ENCODE peak calls at places on chromosomes 11 and 22, in four cellular contexts. C is upper lobe of left lung, Z is A549, N is spleen. T is an unnamed sample.

GRCh38 chr11:198236-198806 is 5.4 kb downstream of the SCGB1C1 start:
- DNase-seq in C (no peak), Z (no peak), N (peak; percentile 72), T (no peak)

GRCh38 chr11:88596786-88597185 is 259.2 kb upstream of the CTSC start:
- DNase-seq in C (no peak), Z (no peak), N (no peak), T (no peak)

GRCh38 chr11:133841279-133842043 is 3.9 kb downstream of the SPATA19 start:
- DNase-seq in C (no peak), Z (no peak), N (no peak), T (no peak)

GRCh38 chr11:72930011-72930410 is 115.8 kb downstream of the ATG16L2 start:
- DNase-seq in C (no peak), Z (no peak), N (no peak), T (no peak)

GRCh38 chr11:43952020-43952400 is 9.6 kb downstream of the C11orf96 start:
- DNase-seq in C (no peak), Z (no peak), N (no peak), T (no peak)

GRCh38 chr22:35586771-35587170 is 30.4 kb downstream of the MB start:
- DNase-seq in C (no peak), Z (no peak), N (no peak), T (peak; percentile 40)

GRCh38 chr11:63537293-63538101 is 889 bp downstream of the PLAAT4 start:
- DNase-seq in C (peak; percentile 72), Z (no peak), N (no peak), T (peak; percentile 62)

GRCh38 chr11:8740156-8740555 is 57.6 kb downstream of the RPL27A start:
- DNase-seq in C (no peak), Z (no peak), N (no peak), T (no peak)

GRCh38 chr22:41989246-41989645 is 9.3 kb upstream of the WBP2NL start:
- DNase-seq in C (no peak), Z (no peak), N (peak; percentile 25), T (no peak)

GRCh38 chr11:7696424-7696823 is 9.9 kb downstream of the OVCH2 start:
- DNase-seq in C (no peak), Z (no peak), N (no peak), T (no peak)

GRCh38 chr11:9906043-9906791 is 242.3 kb downstream of the SWAP70 start:
- DNase-seq in C (no peak), Z (peak; percentile 80), N (no peak), T (no peak)

GRCh38 chr11:13931356-13931755 is 31.2 kb upstream of the SPON1 start:
- DNase-seq in C (no peak), Z (no peak), N (no peak), T (no peak)

GRCh38 chr11:75582935-75583709 is 21.1 kb downstream of the SERPINH1 start:
- DNase-seq in C (peak; percentile 52), Z (peak; percentile 59), N (peak; percentile 91), T (no peak)

GRCh38 chr11:6692128-6692527 is 9.0 kb upstream of the MRPL17 start:
- DNase-seq in C (no peak), Z (no peak), N (no peak), T (no peak)

GRCh38 chr22:48937032-48937639 is 890.5 kb downstream of the BRD1 start:
- DNase-seq in C (no peak), Z (no peak), N (no peak), T (no peak)

GRCh38 chr11:58965246-58965985 is 26.1 kb downstream of the GLYATL1 start:
- DNase-seq in C (no peak), Z (no peak), N (no peak), T (no peak)

GRCh38 chr22:49639956-49640355 is 187.7 kb downstream of the BRD1 start:
- DNase-seq in C (no peak), Z (no peak), N (no peak), T (no peak)

GRCh38 chr11:18105802-18106574 is at the start of gene SAAL1:
- DNase-seq in C (peak; percentile 89), Z (peak; percentile 94), N (peak; percentile 97), T (peak; percentile 67)

GRCh38 chr11:122197055-122197987 is 81.3 kb upstream of the BLID start:
- DNase-seq in C (no peak), Z (peak; percentile 87), N (no peak), T (no peak)

GRCh38 chr11:12845739-12846358 is 163.3 kb upstream of the RASSF10 start:
- DNase-seq in C (no peak), Z (no peak), N (no peak), T (no peak)

GRCh38 chr22:48337957-48338792 is 1489.5 kb downstream of the BRD1 start:
- DNase-seq in C (no peak), Z (no peak), N (peak; percentile 59), T (no peak)

GRCh38 chr11:133832096-133833081 is 12.9 kb downstream of the SPATA19 start:
- DNase-seq in C (no peak), Z (no peak), N (no peak), T (no peak)

GRCh38 chr11:111944139-111944538 is 7.0 kb downstream of the DIXDC1 start:
- DNase-seq in C (peak; percentile 45), Z (no peak), N (no peak), T (no peak)

GRCh38 chr22:46007848-46008261 is 30.9 kb upstream of the WNT7B start:
- DNase-seq in C (peak; percentile 59), Z (no peak), N (peak; percentile 81), T (peak; percentile 40)

GRCh38 chr22:47304191-47304831 is 541.9 kb downstream of the TBC1D22A start:
- DNase-seq in C (no peak), Z (no peak), N (no peak), T (no peak)

GRCh38 chr22:47918936-47919505 is 1156.6 kb downstream of the TBC1D22A start:
- DNase-seq in C (no peak), Z (no peak), N (no peak), T (no peak)

GRCh38 chr11:99200720-99201119 is 180.0 kb downstream of the CNTN5 start:
- DNase-seq in C (no peak), Z (no peak), N (no peak), T (no peak)

GRCh38 chr11:17012179-17012578 is 2.0 kb downstream of the PLEKHA7 start:
- DNase-seq in C (no peak), Z (no peak), N (no peak), T (no peak)

GRCh38 chr11:118715837-118716260 is 36.4 kb upstream of the TREH start:
- DNase-seq in C (no peak), Z (no peak), N (peak; percentile 6), T (no peak)

GRCh38 chr11:120842195-120842594 is 181.7 kb upstream of the TBCEL start:
- DNase-seq in C (no peak), Z (no peak), N (no peak), T (no peak)

GRCh38 chr11:15770798-15771414 is 585.4 kb downstream of the SOX6 start:
- DNase-seq in C (peak; percentile 40), Z (peak; percentile 29), N (no peak), T (no peak)

GRCh38 chr22:44642096-44642644 is 59.8 kb upstream of the PRR5 start:
- DNase-seq in C (no peak), Z (no peak), N (no peak), T (no peak)

GRCh38 chr11:17686185-17686980 is 33.0 kb upstream of the MYOD1 start:
- DNase-seq in C (no peak), Z (no peak), N (no peak), T (peak; percentile 78)

GRCh38 chr11:6733326-6734030 is 38.3 kb downstream of the OR2AG2 start:
- DNase-seq in C (no peak), Z (no peak), N (no peak), T (no peak)

GRCh38 chr11:34068098-34068497 is 16.6 kb downstream of the CAPRIN1 start:
- DNase-seq in C (no peak), Z (no peak), N (no peak), T (no peak)

GRCh38 chr11:47433991-47434786 is 8.0 kb upstream of the PSMC3 start:
- DNase-seq in C (no peak), Z (no peak), N (no peak), T (peak; percentile 51)

GRCh38 chr11:2795491-2795991 is 90.0 kb downstream of the CDKN1C start:
- DNase-seq in C (peak; percentile 13), Z (no peak), N (peak; percentile 64), T (peak; percentile 6)

GRCh38 chr11:34346551-34346950 is 11.3 kb downstream of the ABTB2 start:
- DNase-seq in C (no peak), Z (peak; percentile 71), N (no peak), T (peak; percentile 25)

GRCh38 chr11:126607374-126607773 is 251.9 kb downstream of the ST3GAL4 start:
- DNase-seq in C (no peak), Z (peak; percentile 59), N (no peak), T (no peak)

GRCh38 chr22:17807571-17808410 is 33.5 kb upstream of the BID start:
- DNase-seq in C (no peak), Z (no peak), N (no peak), T (peak; percentile 86)
- H3K27ac ChIP-seq in C (no peak overlapping the region), Z (no peak overlapping the region), N (no peak overlapping the region), T (peak overlapping the region; percentile 84)

DNA sequence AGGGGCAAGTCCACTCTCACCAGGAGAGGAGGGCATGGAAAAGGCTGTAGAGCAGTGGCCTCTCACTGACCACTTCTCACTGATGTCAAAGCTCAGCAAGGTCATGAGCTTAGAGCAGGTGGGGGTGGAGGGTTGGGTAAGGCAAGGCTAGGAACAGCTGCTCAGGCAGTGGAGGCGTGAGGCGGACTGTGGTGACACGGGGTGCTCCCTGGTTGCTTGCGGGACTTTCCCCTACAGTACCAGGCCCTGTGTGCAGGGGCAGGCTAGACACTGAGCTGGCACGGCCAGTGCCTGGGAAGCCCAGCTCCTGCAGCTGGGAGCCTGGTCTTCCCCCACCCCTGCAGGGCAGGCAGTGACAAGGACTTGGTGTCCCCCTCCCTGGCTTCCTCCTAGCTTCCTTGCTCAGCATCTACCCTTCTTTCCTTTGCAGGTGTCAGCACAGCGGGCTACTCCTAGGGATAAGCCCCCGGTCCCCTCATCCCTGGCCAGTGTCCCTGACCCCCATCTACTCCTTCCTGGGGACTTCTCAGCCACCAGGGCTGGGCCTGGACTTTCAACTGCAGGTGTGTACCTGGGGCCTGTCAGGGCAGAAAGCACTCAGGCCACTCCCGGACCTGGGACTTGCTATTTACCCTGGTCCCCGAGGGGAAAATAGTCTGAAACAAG is 45.6 kb downstream of the PISD start:
- DNase-seq in C (no peak), Z (no peak), N (peak; percentile 85), T (no peak)
- TF ChIP-seq POLR2A in C (no peak), Z (no peak), N (no peak), T (no peak)

DNA sequence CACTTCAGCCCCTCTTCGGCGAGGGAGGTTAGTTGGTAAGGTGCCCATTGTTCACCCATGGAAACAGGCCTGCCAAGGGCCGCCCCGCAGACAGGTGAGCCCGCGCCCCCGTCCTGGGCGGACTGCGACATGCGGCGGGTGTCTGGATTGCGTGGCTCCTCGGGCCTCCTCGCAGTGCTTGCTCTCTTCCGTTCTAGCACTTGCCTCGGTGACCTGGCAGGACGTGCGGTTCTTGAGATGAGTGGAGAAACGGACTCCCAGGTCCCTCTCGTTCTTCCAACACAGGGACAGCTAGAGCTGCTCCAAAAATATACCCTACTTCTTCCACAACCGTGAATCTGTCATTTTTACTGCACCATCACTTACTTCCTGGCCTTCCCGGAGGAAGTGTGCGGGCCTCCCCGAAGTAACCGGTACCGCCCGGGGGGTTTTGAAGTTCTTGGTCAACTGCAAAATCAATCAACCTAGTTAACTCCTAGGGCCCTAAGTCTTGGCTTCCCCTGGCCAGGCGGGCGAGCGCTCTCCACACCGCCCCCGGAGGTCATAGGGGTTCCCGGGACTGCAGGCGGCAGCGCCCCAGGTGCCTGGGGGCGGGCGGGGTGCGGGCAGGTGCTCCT is 745 bp upstream of the ZBTB44 start:
- DNase-seq in C (peak; percentile 60), Z (no peak), N (peak; percentile 93), T (peak; percentile 21)
- H3K27ac ChIP-seq in C (peak overlapping the region; percentile 99), Z (peak overlapping the region; percentile 98), N (peak overlapping the region; percentile 94), T (peak overlapping the region; percentile 94)

GRCh38 chr11:65424200-65425104 is 1.9 kb downstream of the NEAT1 start:
- DNase-seq in C (peak; percentile 32), Z (no peak), N (peak; percentile 87), T (peak; percentile 53)
- TF ChIP-seq POLR2A in C (peak; percentile 30), Z (peak; percentile 60), N (peak; percentile 23), T (no peak)